ENCODE peak calls at places on chromosome 12, in four cellular contexts. Z is HEK293T, O is GM12878, P is SK-N-SH. R is an unnamed sample.

GRCh38 chr12:68367903-68368302 is 35.7 kb upstream of the MDM1 start:
- DNase-seq in Z (no peak), O (no peak), P (no peak), R (no peak)

GRCh38 chr12:120639771-120640721 is at the start of gene CABP1:
- DNase-seq in Z (peak), O (no peak), P (peak), R (peak)

GRCh38 chr12:107109726-107110518 is 16.6 kb upstream of the CRY1 start:
- DNase-seq in Z (no peak), O (no peak), P (no peak), R (no peak)

GRCh38 chr12:131500564-131500963 is 210.3 kb upstream of the SFSWAP start:
- DNase-seq in Z (no peak), O (no peak), P (no peak), R (no peak)

GRCh38 chr12:116246490-116247179 is 30.9 kb downstream of the MED13L start:
- DNase-seq in Z (no peak), O (no peak), P (no peak), R (no peak)

GRCh38 chr12:8036366-8036765 is 3.9 kb downstream of the FOXJ2 start:
- DNase-seq in Z (no peak), O (no peak), P (no peak), R (no peak)

GRCh38 chr12:828726-829395 is 76.5 kb downstream of the WNK1 start:
- DNase-seq in Z (no peak), O (no peak), P (no peak), R (no peak)

GRCh38 chr12:125167658-125168057 is 102.4 kb downstream of the AACS start:
- DNase-seq in Z (no peak), O (no peak), P (no peak), R (no peak)

GRCh38 chr12:114288071-114288470 is 117.9 kb downstream of the TBX5 start:
- DNase-seq in Z (no peak), O (no peak), P (no peak), R (no peak)
- TF ChIP-seq FOXM1 in Z (no peak), O (no peak), P (no peak), R (no peak)

GRCh38 chr12:132719141-132719953 is 8.7 kb downstream of the PGAM5 start:
- DNase-seq in Z (no peak), O (no peak), P (no peak), R (no peak)
- TF ChIP-seq FOXM1 in Z (no peak), O (no peak), P (no peak), R (no peak)

GRCh38 chr12:52423035-52423434 is 11.1 kb downstream of the KRT75 start:
- DNase-seq in Z (no peak), O (no peak), P (no peak), R (no peak)

GRCh38 chr12:52426034-52426433 is 8.1 kb downstream of the KRT75 start:
- DNase-seq in Z (no peak), O (no peak), P (no peak), R (no peak)

GRCh38 chr12:52425466-52425865 is 8.7 kb downstream of the KRT75 start:
- DNase-seq in Z (no peak), O (no peak), P (no peak), R (no peak)

GRCh38 chr12:52427083-52427482 is 7.1 kb downstream of the KRT75 start:
- DNase-seq in Z (no peak), O (no peak), P (no peak), R (no peak)

DNA sequence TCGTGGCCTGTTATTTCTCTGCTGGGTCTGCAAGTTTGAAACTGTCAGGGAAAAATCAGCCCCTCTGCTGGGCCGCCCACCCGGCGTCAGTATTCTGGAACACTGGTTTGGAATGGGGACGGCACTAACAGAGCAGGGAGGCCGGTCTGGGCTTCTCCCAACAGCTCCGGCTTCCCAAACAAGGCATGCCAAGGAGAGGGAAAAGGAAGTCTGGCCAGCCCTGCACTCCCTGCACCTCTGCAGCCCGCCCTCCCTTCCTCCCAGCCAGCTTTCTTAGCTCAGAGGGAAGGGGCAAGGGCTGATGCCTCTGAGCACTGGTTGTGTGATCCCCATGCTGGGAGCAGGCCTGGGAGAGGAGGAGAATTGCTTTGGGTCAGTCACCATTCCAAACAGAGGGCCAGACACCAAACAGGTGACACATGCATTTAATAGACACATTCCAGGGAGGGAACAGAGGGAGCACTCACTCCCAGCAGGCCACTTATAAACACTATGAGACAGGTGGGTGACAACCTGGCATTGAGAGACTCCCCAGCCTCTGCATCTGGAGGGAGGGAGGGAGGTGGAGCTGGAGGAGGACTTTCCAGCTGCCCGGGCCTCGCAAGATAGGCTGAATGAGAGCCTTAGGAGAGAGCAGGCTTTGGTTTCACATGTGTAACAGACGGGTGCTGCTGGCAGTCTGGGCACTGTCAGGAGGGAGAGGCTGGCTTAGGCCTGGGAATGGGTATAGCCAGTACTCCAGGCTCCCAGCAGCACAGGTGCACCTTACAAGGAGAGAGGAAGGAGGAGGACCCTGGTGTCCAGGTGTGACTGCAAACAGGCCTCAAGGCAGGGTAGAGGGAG is 10.3 kb downstream of the KRT75 start:
- DNase-seq in Z (no peak), O (no peak), P (no peak), R (no peak)
- TF ChIP-seq FOXM1 in Z (no peak), O (no peak), P (no peak), R (no peak)

DNA sequence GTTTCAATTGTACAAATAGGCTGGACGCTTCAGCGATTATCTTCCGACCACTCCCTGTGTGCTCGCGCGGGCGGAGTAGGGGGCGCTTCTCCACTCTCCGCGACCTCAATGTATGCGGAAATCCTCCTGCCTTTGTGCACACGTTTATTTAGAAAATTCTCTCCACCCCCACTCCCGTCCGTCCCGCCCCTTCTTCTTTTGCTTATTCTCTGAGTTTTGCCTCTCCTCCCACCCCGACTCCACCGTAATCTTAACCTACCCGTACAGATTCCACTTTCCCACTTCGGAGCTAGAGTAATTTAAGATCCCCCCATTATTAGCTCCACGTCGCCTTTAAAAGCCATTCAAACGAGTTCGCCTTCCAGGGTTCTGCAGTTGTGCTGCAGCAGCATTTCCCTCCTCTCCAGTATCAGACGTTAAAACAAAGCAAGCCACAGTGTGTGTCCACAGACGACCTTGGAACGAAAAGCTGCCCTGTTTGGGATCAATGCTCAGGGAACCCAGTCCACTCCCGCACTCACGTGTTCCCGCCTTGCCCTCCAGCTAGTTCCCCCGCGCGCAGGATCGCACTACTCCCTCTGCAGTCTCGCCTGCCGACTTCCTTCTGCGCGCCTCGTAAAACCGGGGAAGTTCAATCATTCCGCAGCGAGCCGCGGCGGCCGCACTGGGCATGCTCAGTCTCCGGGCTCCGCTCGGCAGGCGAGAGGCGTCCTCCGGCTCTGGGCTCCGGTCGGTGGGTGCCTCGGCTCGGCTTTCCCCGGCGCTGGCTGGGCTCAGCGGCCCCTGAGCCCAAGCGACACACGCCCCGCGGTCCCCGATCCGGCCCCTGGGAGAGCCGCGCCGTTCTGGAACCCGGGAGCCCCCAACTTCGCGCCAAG is at the start of gene ANO6:
- DNase-seq in Z (peak), O (peak), P (peak), R (peak)
- TF ChIP-seq FOXM1 in Z (no peak), O (peak), P (no peak), R (peak)

DNA sequence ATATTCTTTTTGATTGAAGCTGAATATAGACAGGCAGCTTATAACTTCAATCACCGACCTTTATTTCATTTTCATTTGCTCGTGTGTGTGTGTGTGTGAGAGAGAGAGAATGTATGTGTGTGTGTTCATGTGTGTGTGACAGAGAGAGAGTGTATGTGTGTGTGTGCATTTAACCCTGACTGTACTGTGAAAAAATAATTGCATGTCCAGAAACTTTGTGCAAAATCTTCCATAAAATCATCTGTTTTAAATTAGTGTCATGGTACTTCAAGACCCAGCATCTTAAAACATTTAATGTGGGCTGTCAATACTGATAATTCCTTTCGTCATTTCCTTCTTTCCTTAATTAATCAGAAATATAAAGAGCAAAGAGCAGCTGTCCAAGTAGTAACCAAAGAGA is 1.6 kb downstream of the DCN start:
- DNase-seq in Z (no peak), O (no peak), P (no peak), R (no peak)
- TF ChIP-seq FOXM1 in Z (no peak), O (no peak), P (no peak), R (no peak)

GRCh38 chr12:24955853-24956252 is 7.0 kb upstream of the BCAT1 start:
- DNase-seq in Z (no peak), O (no peak), P (no peak), R (no peak)
- TF ChIP-seq FOXM1 in Z (no peak), O (no peak), P (no peak), R (no peak)

GRCh38 chr12:92439397-92439779 is 263.4 kb upstream of the PLEKHG7 start:
- DNase-seq in Z (no peak), O (no peak), P (no peak), R (no peak)

GRCh38 chr12:92437452-92437851 is 265.3 kb upstream of the PLEKHG7 start:
- DNase-seq in Z (no peak), O (no peak), P (no peak), R (no peak)

GRCh38 chr12:92440072-92440471 is 262.7 kb upstream of the PLEKHG7 start:
- DNase-seq in Z (no peak), O (no peak), P (no peak), R (no peak)

GRCh38 chr12:92436847-92437246 is 265.9 kb upstream of the PLEKHG7 start:
- DNase-seq in Z (no peak), O (no peak), P (no peak), R (no peak)

DNA sequence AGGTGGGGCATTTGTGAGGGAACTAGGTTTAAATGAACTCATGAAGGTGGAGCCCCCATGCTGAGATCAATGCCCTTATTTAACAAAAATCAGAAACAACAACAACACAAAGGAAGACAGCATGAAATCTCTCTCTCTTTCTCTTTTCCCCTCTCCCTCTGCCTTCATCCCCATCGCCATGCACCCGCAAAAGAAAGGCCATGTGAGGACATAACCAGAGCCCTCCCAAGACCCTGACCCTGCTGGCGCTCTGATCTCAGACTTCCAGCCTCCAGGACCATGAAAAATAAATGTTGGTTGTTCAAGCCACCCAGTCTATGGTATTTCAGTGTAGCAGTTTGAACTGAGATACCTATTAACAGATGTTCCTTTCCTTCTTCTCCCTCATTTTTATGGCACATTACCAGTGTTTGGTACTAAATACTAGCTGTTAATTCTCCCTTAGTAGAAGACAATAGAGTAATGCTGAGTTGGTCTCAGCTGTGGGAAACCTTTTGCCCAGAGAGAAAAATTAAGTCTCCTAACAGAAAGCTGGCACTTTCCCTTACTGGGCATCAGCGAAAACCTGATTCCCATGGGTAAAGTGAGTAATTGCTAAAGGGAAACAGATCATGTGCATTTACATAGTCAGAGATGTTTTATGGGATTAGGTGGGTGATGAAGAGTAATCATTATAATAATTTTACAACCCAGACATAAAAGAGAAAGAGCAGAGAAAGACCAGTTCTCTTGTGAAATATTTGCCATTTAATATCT is 264.0 kb upstream of the PLEKHG7 start:
- DNase-seq in Z (no peak), O (no peak), P (no peak), R (no peak)
- TF ChIP-seq FOXM1 in Z (no peak), O (no peak), P (no peak), R (no peak)

DNA sequence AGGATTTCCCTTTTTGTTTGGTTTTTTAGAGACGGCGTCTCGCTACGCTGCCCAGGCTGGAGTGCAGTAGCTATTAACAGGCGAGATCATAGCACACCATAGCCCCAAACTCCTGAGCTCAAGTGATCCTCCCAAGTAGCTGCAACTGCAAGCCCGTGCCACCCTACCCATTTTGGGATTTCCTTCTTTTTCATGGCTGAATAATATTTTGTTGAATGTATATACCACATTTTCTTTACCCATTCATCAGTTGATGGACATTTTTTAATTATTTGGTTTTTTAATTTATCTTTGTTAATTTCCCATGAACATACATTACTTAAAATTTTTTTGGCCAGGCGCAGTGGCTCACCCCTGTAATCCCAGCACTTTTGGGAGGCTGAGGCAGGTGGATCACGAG is 15.2 kb downstream of the PITPNM2 start:
- DNase-seq in Z (no peak), O (no peak), P (no peak), R (no peak)
- TF ChIP-seq FOXM1 in Z (no peak), O (no peak), P (no peak), R (no peak)

GRCh38 chr12:99390707-99391106 is 256.8 kb upstream of the GARIN6 start:
- DNase-seq in Z (peak), O (no peak), P (peak), R (no peak)
- TF ChIP-seq FOXM1 in Z (no peak), O (no peak), P (no peak), R (no peak)